ENCODE peak calls at places on chromosome 12, in four cellular contexts. M is HepG2, L is K562, S is GM12878. K is an unnamed sample.

GRCh38 chr12:31874961-31875608 is 84.1 kb upstream of the RESF1 start:
- DNase-seq in M (no peak), L (peak; percentile 19), S (no peak), K (no peak)

GRCh38 chr12:131105736-131106356 is 152.1 kb downstream of the ADGRD1 start:
- DNase-seq in M (no peak), L (no peak), S (no peak), K (peak; percentile 4)

GRCh38 chr12:45217846-45218245 is 2.0 kb downstream of the ANO6 start:
- DNase-seq in M (no peak), L (no peak), S (no peak), K (no peak)

GRCh38 chr12:26431211-26431610 is 235.8 kb downstream of the SSPN start:
- DNase-seq in M (no peak), L (no peak), S (no peak), K (no peak)

GRCh38 chr12:5268424-5269210 is 163.3 kb upstream of the NTF3 start:
- DNase-seq in M (no peak), L (no peak), S (no peak), K (no peak)

GRCh38 chr12:54428050-54429013 is 9.3 kb upstream of the ITGA5 start:
- DNase-seq in M (no peak), L (peak; percentile 32), S (no peak), K (peak; percentile 32)

GRCh38 chr12:49885663-49886461 is 17.8 kb downstream of the FAIM2 start:
- DNase-seq in M (peak; percentile 47), L (no peak), S (no peak), K (no peak)

GRCh38 chr12:56126732-56127239 is 1.3 kb upstream of the ESYT1 start:
- DNase-seq in M (no peak), L (no peak), S (no peak), K (no peak)

GRCh38 chr12:47949441-47950341 is 13.7 kb upstream of the TMEM106C start:
- DNase-seq in M (peak; percentile 76), L (peak; percentile 83), S (no peak), K (peak; percentile 85)

GRCh38 chr12:56413392-56413791 is 35.8 kb downstream of the TIMELESS start:
- DNase-seq in M (no peak), L (no peak), S (no peak), K (peak; percentile 28)

GRCh38 chr12:585062-586061 is 77.9 kb downstream of the NINJ2 start:
- DNase-seq in M (peak; percentile 90), L (no peak), S (no peak), K (no peak)

DNA sequence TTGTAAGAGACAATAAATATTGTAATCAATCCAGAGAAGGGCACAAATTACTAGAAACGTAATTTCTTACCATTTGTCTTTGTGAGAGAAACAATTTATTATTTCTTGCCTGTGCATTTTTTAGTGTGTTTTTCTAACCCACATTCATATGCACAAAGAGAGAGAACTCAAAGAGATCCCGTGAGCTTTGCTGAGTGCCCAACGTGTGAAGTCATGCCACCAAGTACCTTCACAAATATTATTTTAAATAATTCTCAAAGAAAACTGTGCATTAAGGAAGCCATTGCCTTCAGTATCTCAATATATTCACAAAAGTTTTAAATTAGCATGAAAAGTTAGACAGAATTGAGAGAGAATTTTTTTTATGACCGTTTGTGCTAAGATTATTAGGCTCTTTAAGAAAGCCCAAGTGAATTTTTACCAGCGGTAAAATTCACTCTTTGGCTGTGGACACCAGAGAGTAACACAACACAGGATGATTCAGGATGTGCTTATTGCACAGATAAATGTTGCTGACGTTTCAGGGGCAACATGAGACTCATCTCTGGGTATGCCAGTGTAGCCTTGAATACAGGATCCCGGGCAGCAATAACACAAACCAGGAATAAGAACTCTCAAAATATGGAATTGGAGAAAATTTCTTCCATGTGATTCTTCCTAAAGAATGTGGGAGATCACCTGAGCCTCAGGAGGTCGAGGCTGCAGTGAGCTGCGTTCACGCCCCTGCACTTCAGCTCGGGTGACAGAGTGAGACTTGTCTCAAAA is 2.9 kb downstream of the ARHGDIB start:
- DNase-seq in M (no peak), L (no peak), S (no peak), K (no peak)
- TF ChIP-seq TCF7 in M (no peak), L (no peak), S (no peak), K (no peak)

GRCh38 chr12:108392284-108392683 is 53.2 kb upstream of the CMKLR1 start:
- DNase-seq in M (no peak), L (no peak), S (no peak), K (no peak)

GRCh38 chr12:108390495-108391203 is 51.5 kb upstream of the CMKLR1 start:
- DNase-seq in M (no peak), L (no peak), S (no peak), K (no peak)

GRCh38 chr12:108399514-108399913 is 60.4 kb upstream of the CMKLR1 start:
- DNase-seq in M (no peak), L (no peak), S (no peak), K (no peak)

GRCh38 chr12:108389544-108389943 is 50.4 kb upstream of the CMKLR1 start:
- DNase-seq in M (no peak), L (no peak), S (no peak), K (no peak)

DNA sequence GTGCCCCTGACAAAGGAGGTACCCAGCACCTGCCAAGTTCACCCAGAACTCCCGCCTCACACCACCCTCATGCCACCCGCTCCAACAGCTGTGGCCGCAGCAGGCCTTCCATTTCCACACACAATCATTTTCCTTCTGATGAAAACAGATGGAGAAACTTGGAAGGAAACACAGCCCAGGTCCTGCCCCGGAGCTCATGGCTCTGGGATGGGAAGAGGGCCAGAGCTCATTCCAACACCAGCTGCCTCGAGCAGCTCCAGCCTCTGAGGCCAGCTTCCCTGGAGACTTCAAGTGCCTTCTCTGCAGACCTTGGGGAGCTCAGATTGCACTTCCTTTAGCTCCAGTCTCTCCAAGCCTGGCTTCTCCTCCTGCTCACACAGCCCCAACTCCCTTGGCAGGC is 55.1 kb upstream of the CMKLR1 start:
- DNase-seq in M (no peak), L (no peak), S (no peak), K (no peak)
- TF ChIP-seq CREM in M (no peak), L (no peak), S (no peak), K (no peak)

GRCh38 chr12:96985515-96986362 is 78.7 kb downstream of the NEDD1 start:
- DNase-seq in M (no peak), L (peak; percentile 48), S (no peak), K (peak; percentile 63)

GRCh38 chr12:96979532-96979931 is 72.5 kb downstream of the NEDD1 start:
- DNase-seq in M (no peak), L (no peak), S (no peak), K (no peak)

GRCh38 chr12:96986883-96987523 is 79.9 kb downstream of the NEDD1 start:
- DNase-seq in M (peak; percentile 27), L (peak; percentile 23), S (no peak), K (no peak)

GRCh38 chr12:96981053-96981452 is 74.0 kb downstream of the NEDD1 start:
- DNase-seq in M (no peak), L (no peak), S (no peak), K (no peak)

DNA sequence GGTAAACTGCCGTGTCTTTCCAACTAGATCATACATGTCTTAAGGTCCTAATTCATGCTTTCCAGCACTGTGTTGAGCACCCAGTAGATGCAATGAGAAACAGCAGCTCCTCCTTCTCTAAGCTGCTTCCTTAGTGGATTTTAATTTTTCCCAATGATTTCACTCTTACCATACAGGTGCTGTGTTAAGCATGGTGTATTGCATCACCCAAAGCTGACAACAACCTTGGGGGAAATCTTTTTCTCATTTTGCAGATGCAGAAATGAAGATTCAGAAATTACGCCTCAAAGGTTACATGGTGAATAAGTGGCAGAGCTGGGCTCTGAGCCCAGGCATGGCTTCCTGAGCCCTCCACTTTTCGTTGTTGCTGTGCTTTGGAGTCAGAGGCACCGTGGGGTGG is 75.6 kb downstream of the NEDD1 start:
- DNase-seq in M (no peak), L (no peak), S (no peak), K (no peak)
- TF ChIP-seq TCF7 in M (no peak), L (no peak), S (no peak), K (no peak)

GRCh38 chr12:39905152-39905551 is 200.7 kb downstream of the SLC2A13 start:
- DNase-seq in M (no peak), L (no peak), S (no peak), K (no peak)
- TF ChIP-seq CREM in M (no peak), L (no peak), S (no peak), K (no peak)

DNA sequence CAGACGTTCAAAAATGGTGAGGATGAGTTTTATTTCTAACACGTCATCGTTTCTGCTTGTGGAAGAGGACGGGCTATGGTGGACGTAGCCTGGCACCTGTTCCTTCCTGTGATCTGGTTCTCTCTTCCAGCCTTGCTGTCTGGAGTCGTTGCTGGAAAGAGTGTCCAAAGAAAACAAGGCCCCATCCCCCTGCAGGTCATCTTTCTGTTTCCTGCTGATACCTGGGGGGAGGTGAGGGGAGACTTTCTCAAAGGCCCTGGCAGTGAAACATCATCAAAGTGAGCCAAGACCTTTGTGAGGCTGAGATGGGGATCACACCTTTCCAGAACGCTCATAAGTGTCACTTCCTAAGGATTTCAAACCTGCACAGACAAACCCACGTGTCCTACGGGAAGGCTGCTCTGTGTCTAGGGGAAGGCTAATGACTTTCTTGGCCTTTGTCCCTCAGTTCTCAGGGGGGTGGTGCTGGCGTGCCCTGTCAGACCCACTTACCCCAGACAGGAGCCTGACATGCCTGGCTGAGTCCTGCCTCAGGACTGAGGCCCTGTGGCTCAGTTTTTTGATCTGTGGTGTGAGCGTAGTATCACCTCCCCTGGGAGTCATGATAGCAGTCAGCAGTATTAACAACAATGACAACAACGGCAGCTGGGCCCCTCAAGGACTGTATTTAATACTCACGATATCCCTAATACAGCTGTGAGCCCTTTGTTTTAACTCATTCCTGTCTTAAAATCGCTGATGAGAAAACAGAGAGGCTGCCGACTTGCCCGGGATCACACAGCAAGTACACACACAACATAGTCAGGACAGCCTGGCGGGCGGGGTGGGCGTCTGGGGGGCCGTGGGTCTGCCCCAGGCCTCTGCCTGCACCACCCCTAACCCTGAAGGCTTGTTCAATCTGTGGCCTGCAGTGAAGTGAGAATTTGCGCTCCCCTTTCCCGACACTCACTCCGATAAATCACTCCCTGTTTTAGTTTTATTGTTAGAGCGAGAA is 235.3 kb downstream of the SLC41A2 start:
- DNase-seq in M (no peak), L (peak; percentile 23), S (no peak), K (no peak)
- TF ChIP-seq TCF7 in M (no peak), L (no peak), S (no peak), K (no peak)

DNA sequence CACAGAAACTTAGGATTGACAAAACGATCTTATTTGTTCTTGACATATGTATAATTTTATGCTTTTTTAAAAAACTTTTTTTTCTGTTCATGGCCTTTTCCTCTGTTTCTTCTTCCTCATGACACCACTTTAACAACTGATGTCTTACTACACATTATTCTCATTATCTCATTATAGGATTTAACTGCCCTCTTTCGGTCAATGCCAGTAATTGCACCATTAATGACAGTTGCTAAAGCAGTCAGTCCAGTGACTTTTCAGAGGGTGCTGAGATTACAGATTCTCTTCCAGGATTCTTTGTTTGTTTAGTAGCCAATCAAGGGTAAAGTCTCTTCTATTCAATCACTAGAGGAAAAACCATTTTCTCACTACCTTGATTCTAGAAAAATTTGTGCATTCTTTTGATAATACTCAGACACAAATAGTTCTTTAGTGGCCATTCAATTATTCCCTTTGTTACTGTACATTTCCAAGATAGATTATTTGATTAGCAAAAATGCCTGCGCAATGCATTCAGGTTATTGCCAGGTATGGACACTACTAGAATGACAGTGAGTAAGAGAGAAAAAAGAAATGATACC is 50.1 kb downstream of the KLRG1 start:
- DNase-seq in M (peak; percentile 47), L (peak; percentile 53), S (no peak), K (no peak)
- TF ChIP-seq CREM in M (no peak), L (no peak), S (no peak), K (no peak)

GRCh38 chr12:18135086-18135485 is 45.1 kb upstream of the RERGL start:
- DNase-seq in M (no peak), L (no peak), S (no peak), K (no peak)
- TF ChIP-seq TCF7 in M (no peak), L (no peak), S (no peak), K (no peak)

K was measured in WTC11.